ENCODE peak calls at places on chromosomes 4 and X, in eight cellular contexts. B is BJ; K is cardiac fibroblast; T is AG09309; G is CD4-positive, alpha-beta T cell; Y is colonic mucosa; E is bronchial epithelial cell; J is A549. U is an unnamed sample.

GRCh38 chrX:15815779-15816452 is 25.6 kb downstream of the ZRSR2 start:
- DNase-seq in T (no peak), Y (no peak), E (peak), B (no peak), K (peak), G (peak), J (peak), U (peak)

GRCh38 chr4:59655996-59656395 is 1544.1 kb upstream of the ADGRL3 start:
- DNase-seq in J (no peak), K (no peak), T (no peak), B (no peak), G (no peak), E (no peak), Y (no peak), U (no peak)

GRCh38 chrX:143664302-143664701 is 28.4 kb upstream of the SLITRK4 start:
- DNase-seq in G (no peak), K (peak), T (no peak), E (peak), Y (no peak), B (no peak), J (peak), U (peak)

GRCh38 chr4:8577046-8577445 is 3.1 kb upstream of the GPR78 start:
- DNase-seq in E (no peak), G (no peak), B (no peak), Y (no peak), J (no peak), K (no peak), T (no peak), U (no peak)

GRCh38 chr4:140943887-140944515 is 187.8 kb upstream of the TBC1D9 start:
- DNase-seq in K (peak), B (no peak), Y (no peak), G (no peak), E (no peak), T (no peak), J (no peak), U (no peak)

GRCh38 chr4:169440446-169440845 is 169.7 kb upstream of the SH3RF1 start:
- DNase-seq in K (no peak), E (no peak), B (no peak), G (no peak), T (no peak), J (no peak), Y (no peak), U (no peak)

GRCh38 chr4:112855058-112855457 is 194.4 kb upstream of the ANK2 start:
- DNase-seq in E (no peak), B (no peak), G (no peak), T (no peak), K (no peak), Y (no peak), J (no peak), U (no peak)

GRCh38 chr4:26161030-26161824 is 159.6 kb upstream of the RBPJ start:
- DNase-seq in B (no peak), E (no peak), K (no peak), G (no peak), T (no peak), J (no peak), Y (no peak), U (peak)

GRCh38 chr4:7223566-7223965 is 31.2 kb downstream of the SORCS2 start:
- DNase-seq in E (no peak), K (no peak), Y (no peak), T (no peak), G (no peak), B (no peak), J (peak), U (no peak)

DNA sequence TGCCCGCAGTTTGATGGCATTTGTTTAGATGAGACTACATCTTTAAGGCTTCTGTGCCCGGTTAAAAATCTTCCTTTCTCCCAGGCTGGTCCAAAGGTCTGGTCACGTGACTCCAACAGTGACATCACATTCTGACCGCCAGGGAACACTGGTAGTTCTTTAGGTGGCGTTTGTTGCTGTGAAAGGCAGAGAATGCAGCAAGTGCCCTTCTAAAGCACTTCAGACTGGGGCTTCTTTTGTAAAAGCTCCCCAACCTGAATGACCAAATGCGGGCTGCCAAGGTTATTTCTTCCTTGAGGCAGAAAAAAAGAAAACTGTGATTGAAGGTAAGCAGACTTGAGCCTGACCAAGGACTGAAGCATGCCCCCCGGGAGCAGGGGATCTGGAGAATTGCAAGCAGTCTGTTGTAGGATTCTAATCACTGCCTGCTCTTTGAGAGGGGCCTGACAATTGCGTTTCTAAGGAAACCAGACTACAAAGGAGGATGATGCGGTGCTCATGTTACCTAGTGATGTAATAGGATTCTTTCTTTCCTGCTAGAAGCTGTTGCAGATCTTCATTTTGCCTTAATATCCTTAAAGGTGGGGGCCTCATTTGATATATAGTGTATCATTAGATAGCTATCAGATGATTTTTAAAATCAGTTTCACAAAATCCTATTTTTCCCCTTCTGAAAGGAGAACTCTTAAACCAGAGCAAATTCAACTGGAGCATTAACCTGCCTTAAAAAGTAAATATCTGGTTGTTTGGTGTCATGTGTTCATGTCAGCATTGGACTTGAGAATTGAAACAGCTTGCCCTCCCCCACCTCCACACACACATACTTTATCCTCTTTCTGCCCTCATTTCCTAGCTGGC is 133.1 kb downstream of the AKAP4 start:
- DNase-seq in K (peak), G (no peak), T (no peak), E (peak), J (peak), B (no peak), Y (peak), U (peak)
- TF ChIP-seq CTCF in K (no peak), G (no peak), T (no peak), E (no peak), J (no peak), B (no peak), Y (no peak), U (peak)

DNA sequence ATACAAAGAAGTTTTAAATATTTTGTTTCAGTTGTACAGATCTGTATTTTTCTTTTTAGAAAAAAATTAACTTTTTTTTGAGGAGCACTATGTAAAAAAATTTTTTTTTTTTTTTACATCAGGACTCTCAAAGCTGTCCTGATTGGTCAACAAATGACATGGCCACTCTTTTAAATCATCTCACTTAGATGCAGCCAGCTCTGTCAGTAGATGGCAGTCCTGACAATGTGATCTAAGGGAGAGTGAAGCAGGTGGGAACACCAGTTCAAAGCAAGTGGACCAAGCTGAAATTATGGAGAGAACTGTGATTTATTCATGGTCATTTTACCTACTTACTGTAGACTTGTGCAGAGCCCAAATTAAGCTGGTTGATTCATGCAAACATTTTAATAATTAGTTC is 174.6 kb upstream of the GPRIN3 start:
- DNase-seq in G (no peak), K (peak), T (no peak), Y (no peak), B (no peak), E (peak), J (peak), U (no peak)
- TF ChIP-seq CTCF in G (no peak), K (peak), T (peak), Y (no peak), B (no peak), E (peak), J (peak), U (peak)

GRCh38 chrX:154508346-154508745 is 7.7 kb downstream of the FAM3A start:
- DNase-seq in T (no peak), G (no peak), Y (no peak), K (no peak), J (no peak), B (no peak), E (no peak), U (no peak)

GRCh38 chrX:154507673-154508072 is 8.4 kb downstream of the FAM3A start:
- DNase-seq in J (no peak), E (no peak), Y (no peak), B (no peak), G (no peak), T (no peak), K (no peak), U (no peak)

GRCh38 chrX:154509455-154509854 is 6.6 kb downstream of the FAM3A start:
- DNase-seq in T (no peak), Y (no peak), J (no peak), E (no peak), K (no peak), B (no peak), G (no peak), U (no peak)

GRCh38 chrX:154505726-154506125 is 10.3 kb downstream of the FAM3A start:
- DNase-seq in B (no peak), E (peak), K (peak), T (no peak), Y (no peak), G (no peak), J (no peak), U (no peak)

DNA sequence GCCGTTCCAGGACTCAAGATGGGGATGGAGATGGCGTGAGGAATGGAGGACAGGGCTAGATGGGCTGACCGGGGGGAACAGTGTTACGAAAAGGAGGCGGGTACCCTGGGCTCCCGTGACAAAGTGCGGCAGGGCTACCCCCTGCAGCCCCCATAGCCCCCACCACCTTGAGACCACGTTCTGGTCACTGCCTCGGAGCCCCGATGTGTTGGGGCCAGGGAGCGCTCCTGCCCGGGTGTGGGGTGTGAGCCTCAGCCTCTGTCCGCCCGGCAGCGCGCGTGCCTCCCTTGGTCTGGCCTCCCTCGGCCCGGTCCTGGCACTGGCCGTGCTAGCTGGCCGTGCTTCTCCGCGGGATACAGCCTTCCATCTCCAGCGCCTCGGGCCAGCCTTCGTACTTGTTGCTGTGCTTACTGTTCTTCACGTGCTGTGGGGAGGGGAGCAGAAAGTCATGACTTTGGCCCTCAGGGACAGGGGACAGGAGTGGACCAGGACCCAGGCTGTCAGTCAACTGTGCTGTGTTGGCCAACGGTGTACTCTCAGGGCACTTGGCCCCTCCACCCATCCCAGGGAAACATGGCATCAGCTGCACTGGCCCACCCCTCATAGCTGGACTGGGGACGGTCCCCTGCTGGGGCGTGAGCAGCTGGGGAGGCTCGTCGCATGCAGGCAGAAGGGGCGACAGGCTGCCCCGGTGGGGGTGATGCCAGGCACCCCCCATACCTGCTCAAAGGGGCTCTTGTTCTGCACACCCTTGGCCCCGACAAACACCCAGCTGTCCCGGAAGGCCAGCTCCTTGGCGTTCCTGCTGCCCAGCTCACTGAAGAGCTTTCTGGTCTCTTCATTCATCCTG is 9.3 kb downstream of the FAM3A start:
- DNase-seq in G (no peak), E (no peak), B (no peak), Y (no peak), T (no peak), J (no peak), K (no peak), U (no peak)
- TF ChIP-seq CTCF in G (no peak), E (no peak), B (no peak), Y (no peak), T (no peak), J (no peak), K (no peak), U (no peak)

DNA sequence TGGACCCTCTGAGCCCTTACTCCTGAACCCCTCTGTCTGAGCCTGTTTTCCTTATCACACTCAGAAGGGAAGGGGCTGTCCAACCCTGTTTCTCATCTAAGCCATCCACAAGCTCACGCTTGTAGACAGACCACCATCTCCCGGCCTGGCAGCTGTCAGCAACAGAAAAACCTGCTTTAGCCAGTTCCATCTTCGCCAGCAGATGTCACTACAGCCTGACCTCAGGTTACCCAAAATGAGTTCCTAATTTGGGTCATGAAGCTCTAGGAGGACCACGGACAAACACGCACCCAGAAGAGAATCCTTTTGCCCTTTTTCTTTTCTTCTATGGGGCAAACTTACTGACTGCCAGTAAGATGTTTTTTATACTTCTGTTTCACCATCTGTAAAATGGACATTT is 445.4 kb downstream of the BCOR start:
- DNase-seq in G (no peak), Y (peak), B (no peak), E (no peak), T (no peak), K (peak), J (peak), U (no peak)
- TF ChIP-seq CTCF in G (no peak), Y (no peak), B (peak), E (peak), T (peak), K (peak), J (peak), U (peak)

GRCh38 chr4:110165382-110166285 is 32.8 kb downstream of the ELOVL6 start:
- DNase-seq in T (peak), Y (peak), J (peak), E (peak), G (peak), K (peak), B (peak), U (no peak)

GRCh38 chr4:110164856-110165255 is 33.6 kb downstream of the ELOVL6 start:
- DNase-seq in K (no peak), E (peak), J (no peak), B (no peak), G (no peak), Y (no peak), T (no peak), U (no peak)

GRCh38 chr4:110160616-110161015 is 37.8 kb downstream of the ELOVL6 start:
- DNase-seq in T (no peak), K (no peak), J (no peak), B (no peak), G (no peak), Y (no peak), E (no peak), U (no peak)

GRCh38 chr4:110164251-110164650 is 34.2 kb downstream of the ELOVL6 start:
- DNase-seq in T (peak), J (no peak), G (no peak), K (peak), Y (no peak), E (peak), B (no peak), U (no peak)

DNA sequence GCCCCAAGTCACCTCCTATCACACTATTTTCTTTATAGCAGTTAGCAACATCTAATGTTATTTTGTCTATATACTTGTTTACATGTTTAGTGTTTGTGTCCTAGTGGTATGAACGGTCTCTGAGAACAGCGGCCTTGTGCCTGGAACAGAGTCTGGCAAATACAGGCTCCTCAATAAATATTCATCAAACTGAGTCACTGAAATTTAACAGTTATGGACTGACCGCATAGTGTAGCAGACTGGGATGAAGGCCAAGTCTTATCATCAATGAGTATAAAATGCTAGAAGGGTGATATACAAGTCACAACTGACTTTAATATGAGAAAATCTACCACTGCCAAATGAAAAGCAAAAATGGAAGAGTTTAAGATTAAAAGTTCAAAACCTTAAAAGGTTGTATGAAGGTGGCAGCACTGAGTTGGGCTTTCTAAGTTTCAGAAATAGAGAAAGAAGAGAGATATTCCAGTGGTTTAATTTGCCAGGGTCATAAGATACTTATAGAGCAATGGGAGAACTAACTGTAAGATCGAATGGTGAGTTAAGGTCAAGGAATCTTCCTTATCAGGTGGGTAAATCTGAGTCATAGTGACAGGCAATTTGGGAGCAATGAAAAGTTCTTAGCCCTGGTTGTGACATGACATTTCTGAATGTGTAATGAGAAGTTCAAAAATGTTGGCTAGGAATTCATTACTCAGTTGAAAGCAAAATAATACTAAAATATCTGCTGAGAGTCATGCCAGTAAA is 34.9 kb downstream of the ELOVL6 start:
- DNase-seq in K (peak), E (peak), B (peak), T (peak), G (no peak), J (peak), Y (no peak), U (no peak)
- TF ChIP-seq CTCF in K (peak), E (no peak), B (peak), T (peak), G (no peak), J (no peak), Y (no peak), U (no peak)

GRCh38 chr4:165720411-165721082 is 152.5 kb upstream of the TLL1 start:
- DNase-seq in J (no peak), K (no peak), G (no peak), E (no peak), T (no peak), B (no peak), Y (no peak), U (no peak)

GRCh38 chr4:165718660-165719059 is 154.4 kb upstream of the TLL1 start:
- DNase-seq in Y (no peak), G (no peak), T (no peak), B (no peak), J (no peak), E (no peak), K (no peak), U (no peak)

GRCh38 chr4:165723051-165723805 is 149.8 kb upstream of the TLL1 start:
- DNase-seq in Y (no peak), E (peak), J (no peak), K (peak), G (no peak), B (no peak), T (no peak), U (no peak)

GRCh38 chr4:165725352-165725751 is 147.7 kb upstream of the TLL1 start:
- DNase-seq in B (no peak), T (no peak), E (no peak), Y (no peak), K (no peak), J (no peak), G (no peak), U (no peak)

DNA sequence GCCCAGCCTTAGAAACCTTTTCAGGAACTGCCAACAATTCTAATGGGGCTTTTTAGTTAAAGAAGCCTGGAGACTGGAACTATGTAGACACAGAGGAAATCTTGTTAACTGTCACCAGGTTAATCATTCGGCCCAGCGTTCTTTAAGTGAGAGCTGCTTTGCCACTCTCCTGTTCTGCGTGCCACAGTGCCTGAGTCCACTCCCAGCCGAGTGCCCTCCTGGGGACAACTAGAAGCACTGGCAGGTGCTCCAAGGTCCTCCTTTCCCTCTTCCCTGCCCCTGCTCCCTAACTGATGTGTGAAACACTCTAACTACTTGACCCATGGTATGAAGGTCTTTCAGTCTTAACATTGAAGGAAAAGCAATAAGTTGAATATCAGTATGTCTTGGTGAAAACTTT is 151.2 kb upstream of the TLL1 start:
- DNase-seq in B (no peak), K (no peak), E (no peak), J (no peak), Y (no peak), T (no peak), G (no peak), U (no peak)
- TF ChIP-seq CTCF in B (no peak), K (no peak), E (no peak), J (no peak), Y (no peak), T (no peak), G (no peak), U (no peak)

GRCh38 chrX:26649534-26649933 is 433.6 kb downstream of the MAGEB5 start:
- DNase-seq in G (no peak), B (no peak), J (peak), Y (no peak), E (peak), K (peak), T (no peak), U (peak)
- TF ChIP-seq CTCF in G (no peak), B (peak), J (peak), Y (peak), E (peak), K (peak), T (peak), U (peak)

DNA sequence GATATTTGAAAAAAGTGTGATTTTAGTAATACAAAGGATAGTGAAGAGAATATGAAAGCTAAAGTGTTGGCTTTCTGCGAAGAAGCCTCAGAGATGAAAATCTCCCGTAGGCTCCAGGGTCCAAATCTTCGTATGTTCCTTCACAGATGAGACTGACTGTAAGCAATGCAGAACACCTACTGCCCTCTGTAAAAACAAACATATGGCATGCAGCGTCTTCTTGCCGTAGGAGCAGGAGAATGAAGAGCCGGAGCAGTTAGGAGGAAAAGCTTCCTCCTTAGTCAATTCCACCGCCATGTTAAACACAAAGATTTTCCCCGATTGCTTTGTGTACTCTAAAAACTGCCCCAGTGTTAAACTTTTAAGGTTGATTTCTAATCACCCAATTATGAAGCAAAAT is 22.5 kb downstream of the RWDD4 start:
- DNase-seq in E (peak), Y (no peak), B (no peak), K (no peak), T (no peak), J (peak), G (no peak), U (no peak)
- TF ChIP-seq CTCF in E (peak), Y (no peak), B (no peak), K (no peak), T (no peak), J (peak), G (no peak), U (no peak)